ENCODE peak calls at places on chromosomes 6 and 20, in eight cellular contexts. O is endodermal cell, G is body of pancreas, W is lower lobe of right lung, F is GM23338, J is astrocyte, P is SK-N-SH, U is H9. A is an unnamed sample.
A peak's percentile ranks its signal among the peaks of the same experiment; 100 is the strongest.

GRCh38 chr6:31850765-31851484 is 11.7 kb downstream of the NEU1 start:
- DNase-seq in U (no peak), O (no peak), G (no peak), F (no peak), P (no peak), J (no peak), W (no peak), A (no peak)

GRCh38 chr6:129923520-129923919 is 62.4 kb upstream of the TMEM244 start:
- DNase-seq in O (no peak), U (no peak), P (no peak), J (peak; percentile 57), G (no peak), F (no peak), W (no peak), A (no peak)

GRCh38 chr6:107237992-107238660 is 122.8 kb upstream of the BEND3 start:
- DNase-seq in W (no peak), J (peak; percentile 55), P (no peak), O (no peak), U (no peak), F (no peak), G (no peak), A (no peak)

GRCh38 chr20:36728986-36729385 is 16.9 kb downstream of the NDRG3 start:
- DNase-seq in P (no peak), F (peak; percentile 61), O (peak; percentile 64), G (no peak), J (peak; percentile 30), U (peak; percentile 36), W (no peak), A (no peak)

GRCh38 chr6:141587482-141588266 is 545.1 kb upstream of the GJE1 start:
- DNase-seq in G (no peak), W (no peak), U (no peak), P (no peak), J (peak; percentile 65), F (no peak), O (no peak), A (peak; percentile 54)

GRCh38 chr20:40683894-40684268 is 5.2 kb downstream of the MAFB start:
- DNase-seq in J (no peak), W (no peak), U (no peak), F (peak; percentile 9), O (no peak), P (no peak), G (no peak), A (no peak)

GRCh38 chr6:39839445-39839844 is 47.3 kb downstream of the DAAM2 start:
- DNase-seq in U (no peak), P (no peak), J (no peak), W (no peak), O (no peak), G (no peak), F (no peak), A (no peak)

GRCh38 chr6:169977434-169978265 is 226.2 kb downstream of the ERMARD start:
- DNase-seq in J (no peak), F (no peak), O (no peak), U (no peak), P (no peak), W (no peak), G (peak; percentile 2), A (no peak)

GRCh38 chr6:107331409-107332386 is 127.7 kb downstream of the PDSS2 start:
- DNase-seq in U (no peak), W (no peak), J (peak; percentile 31), O (no peak), P (no peak), G (no peak), F (no peak), A (no peak)

GRCh38 chr20:3218307-3218988 is 9.2 kb downstream of the ITPA start:
- DNase-seq in F (peak; percentile 88), G (peak; percentile 65), P (peak; percentile 95), W (peak; percentile 82), U (peak; percentile 88), J (no peak), O (peak; percentile 95), A (no peak)

DNA sequence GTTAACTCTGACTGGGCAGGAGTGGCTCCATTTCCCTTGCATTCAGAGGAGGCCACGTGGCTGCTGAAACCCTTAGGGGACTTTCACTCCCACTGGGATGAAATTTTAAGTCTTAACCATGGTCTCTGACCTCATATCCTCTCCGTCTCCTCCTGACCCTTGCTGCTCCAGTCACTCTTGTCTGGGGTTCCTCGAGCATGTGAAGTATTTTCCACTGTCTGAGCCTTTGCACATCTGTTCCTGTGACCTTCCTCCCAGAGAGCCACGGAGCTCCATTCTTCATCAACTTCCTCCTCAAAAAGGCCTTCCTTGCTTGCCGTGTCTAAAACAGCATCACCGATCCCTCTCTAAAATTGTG is 153.0 kb upstream of the UST start:
- DNase-seq in O (no peak), U (no peak), G (no peak), J (no peak), P (no peak), F (no peak), W (no peak), A (no peak)
- H3K27ac ChIP-seq in O (no peak overlapping the region), U (no peak overlapping the region), G (no peak overlapping the region), J (no peak overlapping the region), P (peak overlapping the region; percentile 54), F (no peak overlapping the region), W (peak overlapping the region; percentile 78), A (no peak overlapping the region)

GRCh38 chr6:73797861-73798260 is 101.9 kb downstream of the CD109 start:
- DNase-seq in U (no peak), G (no peak), W (no peak), J (no peak), F (no peak), P (no peak), O (no peak), A (no peak)

GRCh38 chr6:73801652-73802268 is 105.8 kb downstream of the CD109 start:
- DNase-seq in O (no peak), F (no peak), J (no peak), G (no peak), P (no peak), W (no peak), U (no peak), A (no peak)

GRCh38 chr6:73800997-73801396 is 105.0 kb downstream of the CD109 start:
- DNase-seq in P (no peak), U (no peak), F (no peak), W (no peak), G (peak; percentile 7), O (no peak), J (no peak), A (no peak)

GRCh38 chr6:73796881-73797280 is 100.9 kb downstream of the CD109 start:
- DNase-seq in P (no peak), F (no peak), O (no peak), G (no peak), W (no peak), U (no peak), J (no peak), A (no peak)

GRCh38 chr6:73798592-73798991 is 102.6 kb downstream of the CD109 start:
- DNase-seq in W (no peak), J (peak; percentile 95), P (no peak), U (peak; percentile 36), F (peak; percentile 60), G (no peak), O (peak; percentile 68), A (peak; percentile 93)
- TF ChIP-seq CTCF in W (no peak), J (peak; percentile 62), P (peak; percentile 52), U (peak; percentile 56), F (peak; percentile 41), G (no peak), O (peak; percentile 63), A (peak; percentile 78)

GRCh38 chr6:124674042-124674441 is 288.2 kb upstream of the RNF217 start:
- DNase-seq in J (no peak), O (no peak), F (no peak), W (no peak), U (no peak), P (no peak), G (no peak), A (no peak)

GRCh38 chr6:124669713-124670480 is 292.3 kb upstream of the RNF217 start:
- DNase-seq in W (no peak), O (no peak), G (no peak), J (peak; percentile 20), U (no peak), P (no peak), F (no peak), A (no peak)

GRCh38 chr6:124676033-124676432 is 286.2 kb upstream of the RNF217 start:
- DNase-seq in O (no peak), W (no peak), P (no peak), J (peak; percentile 81), F (no peak), G (no peak), U (no peak), A (no peak)

GRCh38 chr6:124668028-124668427 is 294.2 kb upstream of the RNF217 start:
- DNase-seq in W (no peak), P (no peak), U (no peak), J (no peak), G (no peak), F (no peak), O (no peak), A (no peak)

GRCh38 chr6:124670801-124671200 is 291.4 kb upstream of the RNF217 start:
- DNase-seq in G (no peak), O (no peak), J (no peak), U (no peak), W (no peak), F (no peak), P (no peak), A (no peak)
- H3K27ac ChIP-seq in G (no peak overlapping the region), O (no peak overlapping the region), J (no peak overlapping the region), U (no peak overlapping the region), W (no peak overlapping the region), F (no peak overlapping the region), P (no peak overlapping the region), A (no peak overlapping the region)

DNA sequence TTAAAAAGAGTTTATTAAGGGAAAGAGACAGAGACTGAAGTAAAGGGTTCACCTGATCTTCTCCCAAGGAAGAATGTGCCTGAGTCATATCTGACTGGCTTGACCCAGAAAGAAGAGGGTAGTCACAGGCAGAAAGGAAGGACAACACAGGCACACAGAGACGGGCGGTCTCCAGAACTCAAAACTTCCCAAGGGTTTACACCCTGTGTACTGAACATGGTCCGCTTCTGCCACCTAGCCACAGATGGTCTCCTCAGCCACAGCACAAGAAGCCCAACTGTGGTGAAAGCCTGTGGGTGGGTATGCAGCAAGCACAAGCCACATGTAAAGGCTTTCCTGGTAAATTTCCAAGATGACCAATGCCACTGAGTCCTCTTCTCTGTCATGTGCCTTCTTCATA is 17.2 kb downstream of the UNC5CL start:
- DNase-seq in W (no peak), J (peak; percentile 66), O (peak; percentile 65), U (no peak), F (no peak), G (peak; percentile 86), P (peak; percentile 39), A (no peak)
- TF ChIP-seq CTCF in W (no peak), J (peak; percentile 32), O (peak; percentile 52), U (peak; percentile 38), F (peak; percentile 70), G (peak; percentile 75), P (peak; percentile 36), A (peak; percentile 45)